ENCODE peak calls at places on chromosomes 5 and 9, in six cellular contexts. Z is neural progenitor cell, B is MM.1S, Q is OCI-LY7, A is hepatocyte, N is SK-N-SH. W is an unnamed sample.

GRCh38 chr5:65034782-65035181 is 266.1 kb downstream of the CWC27 start:
- DNase-seq in Z (peak; percentile 23), A (no peak), B (no peak), N (no peak), Q (peak; percentile 85), W (no peak)

GRCh38 chr5:131855452-131855851 is 58.6 kb upstream of the FNIP1 start:
- DNase-seq in B (no peak), N (no peak), Z (no peak), A (no peak), Q (no peak), W (no peak)

GRCh38 chr9:114694719-114695269 is 12.8 kb upstream of the TEX48 start:
- DNase-seq in N (no peak), A (no peak), Q (no peak), Z (no peak), B (peak; percentile 80), W (peak; percentile 38)

GRCh38 chr5:124477002-124477546 is 269.4 kb downstream of the ZNF608 start:
- DNase-seq in B (no peak), A (no peak), N (no peak), Q (no peak), Z (no peak), W (no peak)

GRCh38 chr9:128677787-128678186 is 11.2 kb upstream of the SET start:
- DNase-seq in B (no peak), A (no peak), N (no peak), Z (no peak), Q (no peak), W (no peak)

GRCh38 chr5:30479104-30479503 is 714.4 kb upstream of the CDH6 start:
- DNase-seq in A (no peak), Q (no peak), N (no peak), B (no peak), Z (no peak), W (no peak)

GRCh38 chr5:1068204-1068894 is 43.5 kb downstream of the SLC12A7 start:
- DNase-seq in A (no peak), Q (no peak), B (no peak), N (no peak), Z (no peak), W (no peak)

GRCh38 chr5:150001660-150002493 is 1.3 kb downstream of the HMGXB3 start:
- DNase-seq in A (peak; percentile 76), Z (peak; percentile 75), N (peak; percentile 78), Q (peak; percentile 88), B (peak; percentile 85), W (peak; percentile 89)

GRCh38 chr5:157520911-157521703 is 54.5 kb downstream of the ADAM19 start:
- DNase-seq in B (no peak), A (no peak), Z (no peak), N (no peak), Q (no peak), W (peak; percentile 83)

GRCh38 chr5:42994285-42995151 is 45.6 kb downstream of the ANXA2R start:
- DNase-seq in B (peak; percentile 93), Z (peak; percentile 95), A (peak; percentile 91), Q (peak; percentile 92), N (peak; percentile 74), W (peak; percentile 93)

GRCh38 chr5:179805529-179806249 is 977 bp downstream of the MGAT4B start:
- DNase-seq in A (peak; percentile 72), N (peak; percentile 86), Q (peak; percentile 67), B (peak; percentile 65), Z (peak; percentile 61), W (peak; percentile 82)

GRCh38 chr5:159417170-159417569 is 86.9 kb upstream of the IL12B start:
- DNase-seq in Q (no peak), Z (no peak), A (no peak), N (no peak), B (no peak), W (no peak)

GRCh38 chr9:99197987-99198386 is 23.8 kb downstream of the ALG2 start:
- DNase-seq in B (no peak), Q (no peak), A (no peak), N (no peak), Z (peak; percentile 41), W (no peak)

GRCh38 chr5:124906339-124907097 is 160.1 kb upstream of the ZNF608 start:
- DNase-seq in Z (peak; percentile 53), B (peak; percentile 39), N (peak; percentile 20), Q (peak; percentile 42), A (peak; percentile 58), W (peak; percentile 82)

GRCh38 chr5:74201334-74202081 is 439.0 kb downstream of the ENC1 start:
- DNase-seq in A (peak; percentile 24), N (no peak), B (no peak), Q (no peak), Z (no peak), W (peak; percentile 59)

GRCh38 chr5:167479796-167480195 is 811.6 kb upstream of the WWC1 start:
- DNase-seq in N (no peak), B (no peak), A (no peak), Z (no peak), Q (no peak), W (no peak)

GRCh38 chr5:55866485-55866884 is 15.3 kb downstream of the IL31RA start:
- DNase-seq in Q (no peak), Z (no peak), B (no peak), A (no peak), N (no peak), W (no peak)

GRCh38 chr9:35105571-35106342 is 2.8 kb upstream of the STOML2 start:
- DNase-seq in Q (no peak), A (no peak), Z (no peak), N (no peak), B (no peak), W (no peak)

GRCh38 chr5:10590226-10591047 is 26.6 kb downstream of the ANKRD33B start:
- DNase-seq in Q (no peak), Z (peak; percentile 66), A (no peak), N (peak; percentile 51), B (no peak), W (peak; percentile 48)

GRCh38 chr5:17305964-17306725 is 88.7 kb downstream of the BASP1 start:
- DNase-seq in Q (no peak), B (no peak), A (peak; percentile 75), Z (no peak), N (no peak), W (peak; percentile 60)

GRCh38 chr9:130220351-130220750 is 45.2 kb upstream of the HMCN2 start:
- DNase-seq in B (no peak), A (peak; percentile 70), Z (peak; percentile 63), N (peak; percentile 89), Q (no peak), W (no peak)

GRCh38 chr5:180437336-180437735 is 56.8 kb upstream of the CNOT6 start:
- DNase-seq in A (no peak), B (no peak), Z (no peak), N (no peak), Q (no peak), W (no peak)

GRCh38 chr9:76230961-76231360 is 163.3 kb downstream of the RFK start:
- DNase-seq in A (no peak), Z (no peak), N (no peak), Q (no peak), B (no peak), W (peak; percentile 7)
- TF ChIP-seq EZH2phosphoT487 in A (no peak), Z (no peak), N (no peak), Q (no peak), B (no peak), W (no peak)

DNA sequence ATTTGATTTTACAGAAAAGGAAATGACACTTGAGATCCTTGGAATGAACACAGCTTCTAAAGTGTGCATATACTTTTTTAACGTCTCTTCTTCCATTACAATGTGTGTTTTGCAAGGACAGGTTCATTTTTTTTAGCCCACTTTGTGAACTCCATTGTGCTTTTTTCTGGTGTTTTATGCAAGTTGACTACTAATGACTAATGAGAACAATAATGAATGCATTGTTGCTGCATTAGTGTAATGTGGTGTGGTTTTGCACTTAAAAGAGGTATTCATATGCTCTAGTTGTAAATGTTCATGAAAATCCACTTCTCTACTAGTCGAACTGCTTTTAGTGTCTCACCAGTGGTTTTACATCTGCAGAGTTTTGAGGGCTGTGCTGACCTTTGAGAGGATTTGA is 93.6 kb downstream of the UHRF2 start:
- DNase-seq in Q (no peak), N (no peak), B (no peak), A (no peak), Z (no peak), W (peak; percentile 63)
- H3K4me3 ChIP-seq in Q (no peak overlapping the region), N (no peak overlapping the region), B (no peak overlapping the region), A (no peak overlapping the region), Z (no peak overlapping the region), W (no peak overlapping the region)

GRCh38 chr5:23025604-23026003 is 172.5 kb upstream of the CDH12 start:
- DNase-seq in B (no peak), Z (no peak), A (no peak), N (no peak), Q (no peak), W (no peak)
- H3K27ac ChIP-seq in B (no peak overlapping the region), Z (no peak overlapping the region), A (no peak overlapping the region), N (no peak overlapping the region), Q (no peak overlapping the region), W (no peak overlapping the region)

GRCh38 chr9:13896922-13897835 is 416.8 kb downstream of the NFIB start:
- DNase-seq in Z (no peak), Q (no peak), B (no peak), A (no peak), N (no peak), W (no peak)
- TF ChIP-seq EZH2phosphoT487 in Z (no peak), Q (no peak), B (no peak), A (no peak), N (no peak), W (no peak)

DNA sequence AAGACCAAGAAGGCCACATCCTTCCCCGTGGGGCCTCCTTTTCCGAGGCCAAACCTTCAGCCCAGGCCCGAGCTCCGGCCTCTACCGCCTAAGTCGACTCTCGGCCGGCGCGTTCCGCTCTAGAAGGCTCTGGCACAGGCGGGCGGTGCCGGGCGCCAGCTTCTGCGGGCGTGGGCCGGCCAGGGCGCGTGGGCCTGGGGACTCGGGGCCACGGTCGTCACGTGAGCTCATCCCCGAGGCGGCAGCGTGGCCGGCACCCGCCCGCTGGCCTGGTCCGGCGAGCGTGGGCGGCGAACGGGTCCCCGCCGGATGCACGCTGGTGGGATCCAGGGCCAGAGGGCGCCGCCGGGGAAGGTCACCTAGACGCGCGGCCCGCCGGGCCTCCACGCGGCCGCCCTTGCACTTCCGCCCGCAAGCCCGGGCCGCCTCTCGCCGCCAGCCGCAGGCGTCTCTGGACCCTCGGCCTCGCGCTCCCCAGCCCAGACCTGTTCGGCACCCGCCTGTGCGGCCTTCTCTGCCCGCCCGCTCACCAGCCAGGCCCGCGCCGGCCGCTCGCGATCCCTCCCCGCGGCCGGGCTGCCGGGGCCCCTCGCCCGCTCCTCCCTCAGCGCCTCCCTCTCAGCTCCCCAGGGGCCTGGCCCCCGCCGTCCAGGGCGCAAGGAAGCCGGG is 684 bp downstream of the VDAC1 start:
- DNase-seq in B (peak; percentile 45), A (peak; percentile 79), Z (peak; percentile 73), Q (peak; percentile 65), N (peak; percentile 82), W (peak; percentile 85)
- H3K4me3 ChIP-seq in B (peak overlapping the region; percentile 93), A (peak overlapping the region; percentile 99), Z (peak overlapping the region; percentile 100), Q (peak overlapping the region; percentile 83), N (peak overlapping the region; percentile 83), W (peak overlapping the region; percentile 91)

DNA sequence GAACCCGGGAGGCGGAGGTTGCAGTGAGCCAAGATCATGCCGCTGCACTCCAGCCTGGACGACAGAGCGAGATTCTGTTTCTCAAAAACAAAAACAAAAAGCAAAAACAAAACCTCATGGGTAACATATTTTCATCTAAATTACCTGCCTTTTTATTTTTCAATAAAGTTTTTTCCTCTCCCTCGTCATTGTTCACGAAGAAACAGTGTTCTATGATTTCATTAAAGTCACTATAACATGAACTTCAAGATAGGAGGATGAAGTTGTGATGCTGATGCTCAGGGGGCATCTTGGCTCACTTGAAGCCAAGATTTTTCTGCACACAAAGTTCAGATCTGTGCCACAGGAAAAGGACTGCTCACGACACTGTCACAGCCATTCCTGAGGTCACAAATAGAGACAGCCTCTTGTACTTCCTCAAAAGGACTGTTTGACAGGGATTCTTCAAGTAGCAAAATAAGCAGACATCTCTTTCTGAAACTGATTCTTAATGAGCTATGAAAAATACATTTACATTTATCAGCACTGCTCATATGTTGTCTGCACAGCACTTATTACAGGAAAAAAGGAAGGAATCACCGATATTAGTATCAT is 16.1 kb downstream of the NIPSNAP3B start:
- DNase-seq in N (no peak), A (no peak), Q (no peak), Z (no peak), B (no peak), W (no peak)
- H3K27ac ChIP-seq in N (no peak overlapping the region), A (no peak overlapping the region), Q (no peak overlapping the region), Z (no peak overlapping the region), B (no peak overlapping the region), W (no peak overlapping the region)

W was measured in GM23248.